ENCODE peak calls at places on chromosomes 3 and 15, in four cellular contexts. C, D, Z and I are unnamed samples. For H3K9me3, the result is how much of the 10 kb centered on the place peaks cover.

GRCh38 chr3:161220850-161221753 is at the start of gene NMD3:
- DNase-seq in C (peak), D (peak), Z (peak), I (peak)

GRCh38 chr3:116443096-116443793 is 2.0 kb downstream of the LSAMP start:
- DNase-seq in Z (no peak), C (no peak), D (no peak), I (peak)

GRCh38 chr15:27328616-27329015 is 357.6 kb downstream of the GABRG3 start:
- DNase-seq in C (no peak), D (no peak), Z (no peak), I (no peak)

GRCh38 chr3:12229144-12229871 is 59.6 kb upstream of the PPARG start:
- DNase-seq in C (no peak), Z (no peak), D (no peak), I (no peak)

GRCh38 chr3:108044699-108045098 is 46.1 kb downstream of the CD47 start:
- DNase-seq in C (no peak), Z (no peak), D (no peak), I (no peak)

GRCh38 chr3:14137004-14137403 is 12.2 kb downstream of the TMEM43 start:
- DNase-seq in C (no peak), Z (no peak), D (no peak), I (no peak)

GRCh38 chr3:132164469-132165092 is 129.8 kb upstream of the CPNE4 start:
- DNase-seq in C (peak), Z (peak), D (no peak), I (peak)

GRCh38 chr3:101171797-101172196 is 148.6 kb downstream of the IMPG2 start:
- DNase-seq in Z (no peak), C (no peak), D (no peak), I (no peak)

GRCh38 chr3:161800985-161801559 is 304.5 kb downstream of the OTOL1 start:
- DNase-seq in D (no peak), Z (peak), C (no peak), I (no peak)

GRCh38 chr3:55175423-55175822 is 247.6 kb upstream of the LRTM1 start:
- DNase-seq in Z (no peak), C (no peak), D (no peak), I (no peak)

GRCh38 chr3:107938128-107938527 is 152.7 kb downstream of the CD47 start:
- DNase-seq in C (peak), Z (peak), D (no peak), I (peak)

GRCh38 chr15:53102483-53102882 is 312.3 kb upstream of the ONECUT1 start:
- DNase-seq in C (no peak), Z (no peak), D (no peak), I (no peak)

GRCh38 chr3:79247367-79248103 is 520.3 kb downstream of the ROBO1 start:
- DNase-seq in C (no peak), D (no peak), Z (no peak), I (peak)

GRCh38 chr3:155360281-155360680 is 66.8 kb upstream of the STRIT1 start:
- DNase-seq in Z (no peak), D (no peak), C (no peak), I (no peak)

GRCh38 chr3:194472290-194472920 is 14.4 kb downstream of the ATP13A3 start:
- DNase-seq in Z (peak), D (peak), C (peak), I (peak)

GRCh38 chr15:64749999-64750657 is 25.3 kb downstream of the RBPMS2 start:
- DNase-seq in C (peak), Z (no peak), D (peak), I (peak)

GRCh38 chr3:72844436-72844999 is 3.7 kb downstream of the SHQ1 start:
- DNase-seq in D (no peak), Z (no peak), C (no peak), I (peak)

GRCh38 chr15:69402816-69403215 is 11.3 kb upstream of the KIF23 start:
- DNase-seq in C (no peak), Z (no peak), D (no peak), I (no peak)

GRCh38 chr3:142993958-142994442 is 7.4 kb upstream of the U2SURP start:
- DNase-seq in Z (peak), C (peak), D (peak), I (peak)

GRCh38 chr15:41473418-41473817 is 20.3 kb upstream of the ITPKA start:
- DNase-seq in D (no peak), C (no peak), Z (no peak), I (no peak)

GRCh38 chr3:141797167-141797773 is 34.1 kb downstream of the GRK7 start:
- DNase-seq in Z (no peak), C (no peak), D (no peak), I (peak)

GRCh38 chr3:178198329-178198728 is 337.9 kb upstream of the KCNMB2 start:
- DNase-seq in D (no peak), Z (no peak), C (no peak), I (peak)

GRCh38 chr3:102193255-102193654 is 241.6 kb upstream of the ZPLD1 start:
- DNase-seq in C (no peak), D (no peak), Z (no peak), I (no peak)

DNA sequence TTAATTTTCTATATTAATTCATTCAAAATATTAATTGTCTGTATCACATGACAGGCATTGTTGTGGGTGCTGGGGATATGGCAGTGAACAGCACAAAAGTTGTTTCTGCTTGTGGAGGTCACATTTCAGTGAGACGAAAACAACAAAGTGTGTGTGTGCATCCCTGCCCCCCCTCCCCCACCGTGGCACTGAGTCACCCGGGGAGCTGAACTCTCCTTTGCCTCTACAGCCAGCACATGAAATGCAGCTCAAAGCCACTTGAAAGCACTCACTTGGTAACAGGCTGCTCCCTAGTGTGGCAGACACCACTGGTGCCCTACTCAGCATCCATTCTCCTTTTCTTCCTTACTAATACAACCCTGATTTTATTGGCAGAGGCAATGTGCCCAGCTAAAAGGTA is 16.9 kb upstream of the SCAMP5 start:
- DNase-seq in Z (no peak), C (no peak), D (no peak), I (peak)
- TF ChIP-seq POLR2A in Z (no peak), C (no peak), D (no peak), I (no peak)

DNA sequence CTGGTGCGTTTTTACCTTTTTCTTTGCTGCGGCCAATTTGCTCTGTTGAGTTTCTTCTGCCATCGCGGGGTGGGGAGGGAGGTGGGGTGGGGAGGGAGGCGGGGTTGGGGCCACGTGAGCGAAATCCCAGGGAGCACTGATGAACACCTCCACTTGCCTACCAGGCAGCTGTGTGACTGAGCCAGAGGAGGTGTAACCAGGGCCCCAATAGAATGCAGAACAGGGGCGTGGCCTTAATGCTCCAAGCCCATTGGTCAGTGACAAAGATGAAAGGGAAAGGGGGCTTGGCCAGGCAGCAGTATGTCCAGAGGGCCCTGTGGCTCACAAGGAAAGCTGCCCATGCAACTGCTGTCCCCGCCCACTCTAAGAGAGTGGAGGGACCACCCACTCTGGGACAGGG is 21.4 kb upstream of the OR4F6 start:
- DNase-seq in Z (no peak), C (no peak), D (peak), I (no peak)
- TF ChIP-seq MAZ in Z (no peak), C (no peak), D (no peak), I (no peak)

GRCh38 chr3:172098698-172099494 is 59.5 kb downstream of the FNDC3B start:
- DNase-seq in D (no peak), Z (peak), C (no peak), I (no peak)

GRCh38 chr3:172096881-172097420 is 57.6 kb downstream of the FNDC3B start:
- DNase-seq in Z (peak), D (peak), C (peak), I (peak)

GRCh38 chr3:172099495-172099808 is 60.1 kb downstream of the FNDC3B start:
- DNase-seq in D (no peak), C (no peak), Z (no peak), I (no peak)

GRCh38 chr3:172094621-172095557 is 55.5 kb downstream of the FNDC3B start:
- DNase-seq in D (no peak), C (no peak), Z (no peak), I (peak)

DNA sequence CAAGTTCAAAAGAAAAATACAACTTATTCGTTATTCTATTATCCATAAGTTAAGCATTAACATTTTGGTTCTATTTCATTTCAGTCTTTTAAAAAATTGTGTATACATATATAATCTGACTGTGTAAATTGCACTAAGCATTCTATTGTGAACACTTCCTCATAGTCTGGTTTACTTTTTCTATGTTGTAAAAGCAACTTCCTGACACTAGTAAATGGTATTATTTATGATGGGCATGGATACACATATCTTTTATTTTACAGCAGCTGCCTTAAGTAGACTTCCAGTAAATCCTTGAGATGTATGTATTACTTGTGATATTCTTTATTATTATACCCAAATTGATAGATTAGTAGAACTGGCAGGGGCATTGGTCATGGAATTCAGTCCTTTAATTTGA is 58.2 kb downstream of the FNDC3B start:
- DNase-seq in Z (no peak), D (no peak), C (no peak), I (no peak)
- H3K9me3 ChIP-seq in Z (under half), D (under half), C (under half), I (under half)

DNA sequence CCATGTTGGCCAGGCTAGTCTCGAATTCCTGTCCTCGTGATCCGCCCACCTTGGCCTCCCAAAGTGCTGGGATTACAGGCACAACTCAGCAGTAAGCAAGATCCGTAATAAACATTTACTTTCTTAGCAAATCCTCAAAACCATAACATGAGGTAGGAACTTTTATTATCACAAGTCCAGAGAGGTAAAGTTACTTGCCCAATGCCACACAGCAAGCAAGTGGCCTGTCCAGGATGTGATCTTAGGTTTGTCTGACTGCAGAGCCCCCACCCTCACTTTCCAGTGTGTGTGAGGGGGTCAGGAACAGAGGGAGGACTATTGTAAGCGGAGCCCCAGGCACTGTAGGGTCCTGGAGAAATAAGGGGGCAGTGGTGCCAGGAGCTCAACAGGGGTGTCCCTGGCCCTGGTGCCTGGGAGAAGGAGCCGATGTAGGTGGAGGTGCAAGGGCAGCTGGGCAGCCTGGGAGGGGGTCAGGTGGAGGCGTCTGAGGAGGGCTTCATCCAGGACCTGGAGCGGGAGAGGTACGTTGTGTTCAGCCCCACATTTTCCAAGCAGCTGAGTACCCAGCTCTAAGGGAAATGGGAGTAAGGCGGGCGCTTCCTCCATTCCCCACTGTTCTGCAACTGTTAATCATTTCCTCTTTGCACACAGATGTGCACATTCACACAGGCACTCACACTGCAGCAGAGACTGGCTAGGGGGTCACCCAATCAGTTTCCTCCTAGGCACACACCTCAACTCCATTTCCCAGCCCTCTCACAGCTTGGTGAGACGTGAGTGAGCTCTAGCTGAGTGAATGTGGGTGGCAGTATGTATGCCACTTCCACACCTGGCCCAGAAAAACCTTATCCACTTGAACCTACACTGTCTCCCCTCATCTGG is 5.9 kb downstream of the RPUSD3 start:
- DNase-seq in D (no peak), C (no peak), Z (no peak), I (no peak)
- TF ChIP-seq POLR2A in D (no peak), C (no peak), Z (no peak), I (no peak)

GRCh38 chr3:182738583-182739514 is 54.5 kb upstream of the ATP11B start:
- DNase-seq in C (no peak), Z (no peak), D (no peak), I (no peak)

GRCh38 chr3:182741214-182741613 is 52.1 kb upstream of the ATP11B start:
- DNase-seq in D (no peak), Z (no peak), C (no peak), I (no peak)

GRCh38 chr3:182739619-182740018 is 53.7 kb upstream of the ATP11B start:
- DNase-seq in Z (no peak), C (no peak), D (peak), I (peak)

GRCh38 chr3:182735672-182736071 is 57.6 kb upstream of the ATP11B start:
- DNase-seq in D (no peak), C (no peak), Z (no peak), I (peak)

GRCh38 chr3:182740710-182741109 is 52.6 kb upstream of the ATP11B start:
- DNase-seq in D (no peak), C (peak), Z (no peak), I (no peak)
- TF ChIP-seq MAZ in D (no peak), C (no peak), Z (no peak), I (no peak)

GRCh38 chr3:104279617-104280016 is 1087.1 kb upstream of the ALCAM start:
- DNase-seq in C (no peak), Z (no peak), D (no peak), I (peak)

GRCh38 chr3:104286645-104287044 is 1080.1 kb upstream of the ALCAM start:
- DNase-seq in C (no peak), D (no peak), Z (no peak), I (no peak)

DNA sequence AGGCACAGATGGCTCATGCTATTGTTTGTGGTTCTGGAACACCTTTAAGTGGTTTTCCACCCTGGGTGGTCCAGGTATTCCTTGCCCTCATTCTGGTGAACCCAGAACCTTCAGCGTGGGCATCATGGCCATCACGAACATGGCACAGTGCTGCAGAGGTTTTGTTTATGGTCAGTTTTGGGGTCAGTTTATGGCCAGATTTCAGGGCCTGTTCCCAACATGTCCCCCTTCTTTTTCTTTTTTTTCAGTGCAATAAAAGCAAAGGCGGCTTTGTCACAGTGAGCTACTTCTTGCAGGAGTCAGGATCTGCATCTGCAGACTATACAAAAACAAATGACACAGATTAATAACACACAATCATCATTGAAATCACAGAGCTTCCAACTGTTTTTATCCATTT is 1085.0 kb upstream of the ALCAM start:
- DNase-seq in D (no peak), Z (no peak), C (no peak), I (no peak)
- H3K9me3 ChIP-seq in D (under half), Z (half or more), C (under half), I (under half)

DNA sequence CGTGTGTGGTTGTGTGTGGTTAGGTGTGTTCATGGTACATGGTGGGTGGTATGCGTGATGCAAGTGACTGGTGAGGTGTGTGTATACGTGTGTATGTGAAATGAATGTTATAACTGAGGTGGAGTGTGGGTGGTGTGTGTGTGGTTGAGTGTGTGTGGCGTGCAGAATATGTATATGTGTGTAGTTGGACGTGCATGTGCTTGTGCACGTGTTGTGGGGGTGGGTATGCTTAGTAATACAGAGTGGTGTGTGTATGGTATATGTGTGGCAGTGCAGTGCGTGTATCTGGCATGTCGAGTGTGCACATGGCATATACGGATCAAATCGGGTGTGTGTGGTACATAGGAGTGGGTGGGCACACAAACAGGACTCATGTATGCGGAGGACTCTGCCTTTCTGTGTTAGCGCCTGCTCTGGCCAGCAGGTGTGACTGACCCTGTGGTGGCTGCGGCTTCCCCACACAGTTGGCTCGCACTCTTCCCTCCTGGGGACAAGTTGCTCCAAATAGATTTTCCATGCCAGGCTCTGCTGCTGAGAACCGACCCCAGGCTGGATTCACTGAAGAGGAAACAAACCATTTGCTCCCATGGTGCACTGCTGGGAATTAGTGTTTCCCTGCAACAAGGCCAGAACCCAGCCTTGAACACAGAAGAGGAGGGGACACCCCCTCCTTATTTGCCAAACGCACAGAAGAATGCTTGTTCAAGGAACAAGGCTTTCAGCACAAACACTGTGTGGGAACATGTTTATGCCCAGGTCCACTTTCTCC is 1.2 kb upstream of the C3orf70 start:
- DNase-seq in D (no peak), C (no peak), Z (peak), I (no peak)
- TF ChIP-seq POLR2A in D (no peak), C (no peak), Z (no peak), I (no peak)

GRCh38 chr3:7957024-7957423 is 544.6 kb upstream of the LMCD1 start:
- DNase-seq in C (no peak), D (no peak), Z (no peak), I (no peak)
- TF ChIP-seq MAZ in C (no peak), D (no peak), Z (no peak), I (no peak)